ENCODE peak calls at places on chromosomes 12 and 14, in nine cellular contexts. I is foreskin fibroblast; L is mesenchymal stem cell; Z is mucosa of gallbladder; C is A673; V is endodermal cell; N is fibroblast of villous mesenchyme; J is stimulated activated CD4-positive, alpha-beta T cell treated with anti-CD3 and anti-CD28 coated beads, Interleukin-15, amount 100 ng/mL, for 1 hour; B is NCI-H69. H is an unnamed sample.

GRCh38 chr12:52871291-52871961 is 22.6 kb upstream of the KRT78 start:
- DNase-seq in J (no peak), B (peak; percentile 92), Z (no peak), L (peak; percentile 84), C (peak; percentile 48), V (no peak), I (peak; percentile 58), N (peak; percentile 92), H (no peak)

GRCh38 chr14:67943947-67944346 is 124.4 kb downstream of the RAD51B start:
- DNase-seq in I (peak; percentile 66), N (peak; percentile 95), C (peak; percentile 86), V (peak; percentile 82), J (no peak), L (peak; percentile 88), Z (peak; percentile 83), B (peak; percentile 94), H (peak; percentile 63)

GRCh38 chr12:38850463-38850862 is 54.9 kb downstream of the CPNE8 start:
- DNase-seq in C (no peak), B (no peak), Z (no peak), N (peak; percentile 36), J (no peak), V (no peak), L (peak; percentile 54), I (peak; percentile 3), H (no peak)

GRCh38 chr12:42587564-42588307 is 1.8 kb downstream of the PRICKLE1 start:
- DNase-seq in N (no peak), C (peak; percentile 47), J (no peak), L (no peak), Z (no peak), V (peak; percentile 54), I (no peak), B (peak; percentile 94), H (no peak)

GRCh38 chr12:3101309-3102022 is 24.3 kb downstream of the TSPAN9 start:
- DNase-seq in C (no peak), N (peak; percentile 56), I (no peak), J (no peak), B (no peak), V (no peak), Z (no peak), L (no peak), H (no peak)

GRCh38 chr12:2824541-2824940 is 10.3 kb downstream of the NRIP2 start:
- DNase-seq in C (no peak), J (no peak), V (no peak), Z (no peak), B (no peak), L (no peak), I (no peak), N (no peak), H (no peak)

GRCh38 chr14:85444685-85445084 is 85.3 kb upstream of the FLRT2 start:
- DNase-seq in I (no peak), V (no peak), L (peak; percentile 84), Z (peak; percentile 19), J (no peak), N (peak; percentile 82), C (peak; percentile 69), B (peak; percentile 93), H (no peak)

GRCh38 chr14:99564903-99565259 is 39.1 kb downstream of the CCDC85C start:
- DNase-seq in I (no peak), N (no peak), Z (no peak), J (no peak), V (no peak), L (no peak), B (peak; percentile 70), C (no peak), H (no peak)

GRCh38 chr12:108312885-108313203 is 26.3 kb downstream of the CMKLR1 start:
- DNase-seq in B (no peak), N (peak; percentile 35), I (no peak), C (no peak), L (no peak), V (no peak), Z (peak; percentile 72), J (no peak), H (peak; percentile 49)

GRCh38 chr12:79673334-79673733 is 17.4 kb downstream of the PAWR start:
- DNase-seq in L (no peak), C (no peak), N (no peak), J (no peak), B (peak; percentile 75), Z (no peak), V (no peak), I (no peak), H (no peak)

GRCh38 chr14:91854327-91854934 is 12.9 kb downstream of the TC2N start:
- DNase-seq in I (no peak), J (no peak), Z (no peak), B (no peak), L (no peak), C (no peak), N (no peak), V (no peak), H (no peak)